ENCODE peak calls at places on chromosomes 5 and 9, in four cellular contexts. P is left lobe of liver, T is thoracic aorta, D is M059J. C is an unnamed sample.

GRCh38 chr5:9728261-9728660 is 98.1 kb upstream of the TAS2R1 start:
- DNase-seq in P (no peak), D (no peak), T (no peak), C (no peak)

GRCh38 chr5:179766726-179767455 is 26.9 kb upstream of the LTC4S start:
- DNase-seq in P (no peak), D (no peak), T (no peak), C (no peak)

GRCh38 chr9:121281614-121282291 is 13.8 kb downstream of the GSN start:
- DNase-seq in D (peak), T (peak), P (peak), C (peak)

GRCh38 chr5:373710-374602 is 52.4 kb downstream of the AHRR start:
- DNase-seq in P (peak), T (no peak), D (peak), C (peak)

GRCh38 chr5:151799407-151799806 is 27.7 kb downstream of the G3BP1 start:
- DNase-seq in T (no peak), P (no peak), D (peak), C (no peak)

GRCh38 chr5:171595401-171595800 is 176.0 kb downstream of the FGF18 start:
- DNase-seq in P (no peak), D (no peak), T (no peak), C (no peak)

GRCh38 chr5:76746677-76747076 is 30.8 kb downstream of the F2R start:
- DNase-seq in P (no peak), D (no peak), T (no peak), C (no peak)

GRCh38 chr5:133427121-133427777 is 185.1 kb downstream of the FSTL4 start:
- DNase-seq in T (no peak), D (no peak), P (no peak), C (no peak)

GRCh38 chr5:72108200-72109050 is 1.1 kb downstream of the MAP1B start:
- DNase-seq in D (peak), P (no peak), T (peak), C (peak)

GRCh38 chr5:172956936-172957335 is 2.3 kb upstream of the RPL26L1 start:
- DNase-seq in T (no peak), D (peak), P (no peak), C (no peak)

GRCh38 chr9:87648606-87649005 is 77.3 kb upstream of the CTSL start:
- DNase-seq in D (no peak), T (no peak), P (no peak), C (no peak)

GRCh38 chr5:108884736-108885135 is 137.0 kb downstream of the FER start:
- DNase-seq in P (no peak), T (no peak), D (peak), C (peak)

GRCh38 chr5:35095366-35095765 is 47.6 kb upstream of the AGXT2 start:
- DNase-seq in T (no peak), P (no peak), D (no peak), C (no peak)

GRCh38 chr5:136066705-136067271 is 38.0 kb downstream of the TGFBI start:
- DNase-seq in P (peak), D (peak), T (no peak), C (peak)

GRCh38 chr5:78600656-78601452 is 47.7 kb downstream of the LHFPL2 start:
- DNase-seq in D (peak), T (no peak), P (no peak), C (no peak)

GRCh38 chr9:114805670-114806551 is at the start of gene TNFSF15:
- DNase-seq in T (no peak), D (no peak), P (no peak), C (peak)

GRCh38 chr5:135373747-135374515 is 25.1 kb downstream of the MACROH2A1 start:
- DNase-seq in T (no peak), D (peak), P (no peak), C (peak)

GRCh38 chr5:103532116-103532734 is 30.4 kb downstream of the NUDT12 start:
- DNase-seq in T (no peak), P (no peak), D (no peak), C (no peak)

GRCh38 chr5:58127132-58127485 is 332.8 kb downstream of the PLK2 start:
- DNase-seq in D (no peak), T (no peak), P (no peak), C (no peak)

GRCh38 chr5:159324097-159324760 is 6.1 kb downstream of the IL12B start:
- DNase-seq in T (no peak), D (peak), P (no peak), C (peak)

GRCh38 chr5:151742870-151743294 is 15.5 kb downstream of the ATOX1 start:
- DNase-seq in T (no peak), D (peak), P (no peak), C (peak)